ENCODE peak calls at places on chromosome 1, in six cellular contexts. One of them, this sample, is unnamed.

GRCh38 chr1:42777860-42778259 is 6.9 kb upstream of the TMEM269 start:
- DNase-seq in neural progenitor cell: peak
- DNase-seq in IMR-90: peak
- DNase-seq in mesenchymal stem cell: peak
- DNase-seq in endothelial cell of umbilical vein: peak
- DNase-seq in neuronal stem cell: peak
- DNase-seq in this sample: peak

GRCh38 chr1:93758842-93759515 is 77.3 kb upstream of the BCAR3 start:
- DNase-seq in neural progenitor cell: no peak
- DNase-seq in IMR-90: peak
- DNase-seq in mesenchymal stem cell: peak
- DNase-seq in endothelial cell of umbilical vein: peak
- DNase-seq in neuronal stem cell: no peak
- DNase-seq in this sample: peak

GRCh38 chr1:10339815-10340214 is 59.0 kb upstream of the PGD start:
- DNase-seq in neural progenitor cell: peak
- DNase-seq in IMR-90: peak
- DNase-seq in mesenchymal stem cell: peak
- DNase-seq in endothelial cell of umbilical vein: peak
- DNase-seq in neuronal stem cell: peak
- DNase-seq in this sample: peak

GRCh38 chr1:45246760-45247159 is 40.4 kb upstream of the ZSWIM5 start:
- DNase-seq in neural progenitor cell: no peak
- DNase-seq in IMR-90: peak
- DNase-seq in mesenchymal stem cell: peak
- DNase-seq in endothelial cell of umbilical vein: peak
- DNase-seq in neuronal stem cell: no peak
- DNase-seq in this sample: peak

GRCh38 chr1:81703736-81704463 is 96.8 kb upstream of the ADGRL2 start:
- DNase-seq in neural progenitor cell: peak
- DNase-seq in IMR-90: peak
- DNase-seq in mesenchymal stem cell: peak
- DNase-seq in endothelial cell of umbilical vein: peak
- DNase-seq in neuronal stem cell: no peak
- DNase-seq in this sample: peak

GRCh38 chr1:22739648-22740385 is 29.2 kb downstream of the EPHB2 start:
- DNase-seq in neural progenitor cell: no peak
- DNase-seq in IMR-90: peak
- DNase-seq in mesenchymal stem cell: peak
- DNase-seq in endothelial cell of umbilical vein: peak
- DNase-seq in neuronal stem cell: no peak
- DNase-seq in this sample: no peak

GRCh38 chr1:29956343-29957030 is 720.2 kb downstream of the PTPRU start:
- DNase-seq in neural progenitor cell: no peak
- DNase-seq in IMR-90: no peak
- DNase-seq in mesenchymal stem cell: no peak
- DNase-seq in endothelial cell of umbilical vein: no peak
- DNase-seq in neuronal stem cell: no peak
- DNase-seq in this sample: no peak

GRCh38 chr1:64356636-64357256 is 113.2 kb upstream of the CACHD1 start:
- DNase-seq in neural progenitor cell: peak
- DNase-seq in IMR-90: no peak
- DNase-seq in mesenchymal stem cell: no peak
- DNase-seq in endothelial cell of umbilical vein: no peak
- DNase-seq in neuronal stem cell: no peak
- DNase-seq in this sample: no peak

GRCh38 chr1:161166669-161167548 is 683 bp downstream of the PPOX start:
- DNase-seq in neural progenitor cell: peak
- DNase-seq in IMR-90: no peak
- DNase-seq in mesenchymal stem cell: peak
- DNase-seq in endothelial cell of umbilical vein: no peak
- DNase-seq in neuronal stem cell: no peak
- DNase-seq in this sample: no peak

GRCh38 chr1:234246638-234247116 is 126.6 kb upstream of the COA6 start:
- DNase-seq in neural progenitor cell: no peak
- DNase-seq in IMR-90: no peak
- DNase-seq in mesenchymal stem cell: no peak
- DNase-seq in endothelial cell of umbilical vein: no peak
- DNase-seq in neuronal stem cell: no peak
- DNase-seq in this sample: no peak

GRCh38 chr1:201266774-201267173 is 16.5 kb upstream of the PKP1 start:
- DNase-seq in neural progenitor cell: no peak
- DNase-seq in IMR-90: peak
- DNase-seq in mesenchymal stem cell: peak
- DNase-seq in endothelial cell of umbilical vein: no peak
- DNase-seq in neuronal stem cell: no peak
- DNase-seq in this sample: peak

GRCh38 chr1:198234511-198235251 is 77.9 kb downstream of the NEK7 start:
- DNase-seq in neural progenitor cell: peak
- DNase-seq in IMR-90: peak
- DNase-seq in mesenchymal stem cell: peak
- DNase-seq in endothelial cell of umbilical vein: peak
- DNase-seq in neuronal stem cell: no peak
- DNase-seq in this sample: peak

GRCh38 chr1:58401991-58402390 is 144.5 kb downstream of the OMA1 start:
- DNase-seq in neural progenitor cell: no peak
- DNase-seq in IMR-90: no peak
- DNase-seq in mesenchymal stem cell: no peak
- DNase-seq in endothelial cell of umbilical vein: peak
- DNase-seq in neuronal stem cell: no peak
- DNase-seq in this sample: no peak
- H3K9ac ChIP-seq in neural progenitor cell: no peak
- H3K9ac ChIP-seq in IMR-90: no peak
- H3K9ac ChIP-seq in mesenchymal stem cell: peak
- H3K9ac ChIP-seq in endothelial cell of umbilical vein: no peak
- H3K9ac ChIP-seq in neuronal stem cell: no peak
- H3K9ac ChIP-seq in this sample: no peak

DNA sequence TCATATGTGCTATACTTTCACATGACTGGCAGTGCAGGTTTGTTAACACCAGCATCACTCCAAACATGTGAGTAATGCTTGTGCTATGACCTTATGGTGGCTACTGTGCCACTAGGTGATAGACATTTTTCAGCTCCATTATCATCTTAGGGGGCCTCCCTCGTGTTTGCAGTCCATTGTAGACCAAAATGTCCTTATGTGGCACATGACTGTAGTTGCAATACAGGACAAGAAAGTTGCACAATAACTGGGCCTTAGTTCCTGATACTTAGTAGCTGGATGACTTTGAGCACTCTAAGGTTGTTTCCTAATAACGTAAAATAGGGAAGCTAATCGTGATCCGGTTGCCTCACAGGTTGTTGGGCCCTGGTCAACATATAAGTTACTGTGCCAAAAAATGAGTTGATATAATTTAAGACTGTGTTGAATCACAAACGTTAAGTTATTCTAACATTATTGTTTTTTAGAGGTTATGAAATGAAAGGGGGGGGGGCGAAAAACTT is 511 bp upstream of the SNX27 start:
- DNase-seq in neural progenitor cell: no peak
- DNase-seq in IMR-90: peak
- DNase-seq in mesenchymal stem cell: peak
- DNase-seq in endothelial cell of umbilical vein: no peak
- DNase-seq in neuronal stem cell: no peak
- DNase-seq in this sample: peak
- H3K9ac ChIP-seq in neural progenitor cell: no peak
- H3K9ac ChIP-seq in IMR-90: no peak
- H3K9ac ChIP-seq in mesenchymal stem cell: peak
- H3K9ac ChIP-seq in endothelial cell of umbilical vein: no peak
- H3K9ac ChIP-seq in neuronal stem cell: no peak
- H3K9ac ChIP-seq in this sample: no peak

DNA sequence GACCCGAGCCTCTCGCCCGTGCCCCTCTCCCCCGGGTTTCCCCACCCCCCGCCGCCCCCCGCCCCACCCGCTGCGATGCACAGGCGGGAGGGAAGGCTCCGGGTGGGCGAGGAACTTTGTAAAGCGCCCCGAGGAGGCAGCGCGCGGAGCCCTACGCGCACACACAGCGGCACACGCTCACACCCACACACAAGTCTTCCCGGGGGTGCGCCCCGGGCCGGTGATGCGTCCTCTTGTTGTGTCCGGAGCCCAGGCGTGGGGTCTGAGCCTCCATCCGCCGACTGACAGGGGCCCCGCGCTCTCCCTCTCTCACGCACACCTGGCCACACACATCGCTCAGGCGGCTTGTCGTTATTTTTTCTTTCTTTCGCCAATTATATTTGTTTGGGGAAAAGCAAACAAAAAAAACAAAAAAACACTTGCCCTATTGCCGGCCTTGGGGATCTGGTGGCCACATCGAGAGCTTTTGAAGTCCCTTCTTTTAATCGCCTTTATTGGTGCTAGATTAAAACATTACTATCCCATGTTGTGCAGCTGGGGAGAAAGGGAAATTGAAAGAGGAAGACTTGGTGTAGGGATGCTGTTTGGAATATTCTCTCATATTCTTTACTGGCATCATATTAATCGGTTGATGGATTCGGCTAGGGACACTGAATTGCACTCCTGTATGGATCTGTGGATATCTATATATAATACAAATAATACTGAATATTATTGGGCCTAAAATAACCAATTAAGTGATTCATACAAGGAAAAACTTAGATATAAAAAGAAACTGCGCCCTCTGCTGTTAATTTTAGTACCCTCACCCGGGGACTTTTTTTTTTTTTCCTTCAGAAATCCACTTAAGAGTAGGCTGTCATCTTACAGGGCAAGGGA is 891 bp downstream of the NTNG1 start:
- DNase-seq in neural progenitor cell: peak
- DNase-seq in IMR-90: peak
- DNase-seq in mesenchymal stem cell: peak
- DNase-seq in endothelial cell of umbilical vein: peak
- DNase-seq in neuronal stem cell: peak
- DNase-seq in this sample: peak
- H3K9ac ChIP-seq in neural progenitor cell: no peak
- H3K9ac ChIP-seq in IMR-90: no peak
- H3K9ac ChIP-seq in mesenchymal stem cell: peak
- H3K9ac ChIP-seq in endothelial cell of umbilical vein: no peak
- H3K9ac ChIP-seq in neuronal stem cell: peak
- H3K9ac ChIP-seq in this sample: peak

GRCh38 chr1:146051452-146051852 is 29.9 kb upstream of the HJV start:
- DNase-seq in neural progenitor cell: peak
- DNase-seq in IMR-90: no peak
- DNase-seq in mesenchymal stem cell: no peak
- DNase-seq in endothelial cell of umbilical vein: no peak
- DNase-seq in neuronal stem cell: no peak
- DNase-seq in this sample: no peak
- H3K9ac ChIP-seq in neural progenitor cell: no peak
- H3K9ac ChIP-seq in IMR-90: peak
- H3K9ac ChIP-seq in mesenchymal stem cell: peak
- H3K9ac ChIP-seq in endothelial cell of umbilical vein: no peak
- H3K9ac ChIP-seq in neuronal stem cell: no peak
- H3K9ac ChIP-seq in this sample: peak

GRCh38 chr1:148263128-148263905 is 111.2 kb upstream of the NBPF11 start:
- DNase-seq in neural progenitor cell: peak
- DNase-seq in IMR-90: peak
- DNase-seq in mesenchymal stem cell: peak
- DNase-seq in endothelial cell of umbilical vein: peak
- DNase-seq in neuronal stem cell: peak
- DNase-seq in this sample: peak
- H3K9ac ChIP-seq in neural progenitor cell: peak
- H3K9ac ChIP-seq in IMR-90: no peak
- H3K9ac ChIP-seq in mesenchymal stem cell: peak
- H3K9ac ChIP-seq in endothelial cell of umbilical vein: no peak
- H3K9ac ChIP-seq in neuronal stem cell: peak
- H3K9ac ChIP-seq in this sample: peak

GRCh38 chr1:175195281-175195680 is 2.7 kb upstream of the KIAA0040 start:
- DNase-seq in neural progenitor cell: no peak
- DNase-seq in IMR-90: no peak
- DNase-seq in mesenchymal stem cell: no peak
- DNase-seq in endothelial cell of umbilical vein: no peak
- DNase-seq in neuronal stem cell: no peak
- DNase-seq in this sample: no peak

GRCh38 chr1:175193339-175193950 is 869 bp upstream of the KIAA0040 start:
- DNase-seq in neural progenitor cell: no peak
- DNase-seq in IMR-90: no peak
- DNase-seq in mesenchymal stem cell: peak
- DNase-seq in endothelial cell of umbilical vein: peak
- DNase-seq in neuronal stem cell: no peak
- DNase-seq in this sample: peak

GRCh38 chr1:175191654-175192053 is 922 bp downstream of the KIAA0040 start:
- DNase-seq in neural progenitor cell: peak
- DNase-seq in IMR-90: no peak
- DNase-seq in mesenchymal stem cell: peak
- DNase-seq in endothelial cell of umbilical vein: peak
- DNase-seq in neuronal stem cell: no peak
- DNase-seq in this sample: no peak

GRCh38 chr1:175192111-175192629 is 406 bp downstream of the KIAA0040 start:
- DNase-seq in neural progenitor cell: peak
- DNase-seq in IMR-90: no peak
- DNase-seq in mesenchymal stem cell: peak
- DNase-seq in endothelial cell of umbilical vein: peak
- DNase-seq in neuronal stem cell: no peak
- DNase-seq in this sample: peak

GRCh38 chr1:175192630-175193338 is at the start of gene KIAA0040:
- DNase-seq in neural progenitor cell: peak
- DNase-seq in IMR-90: no peak
- DNase-seq in mesenchymal stem cell: peak
- DNase-seq in endothelial cell of umbilical vein: peak
- DNase-seq in neuronal stem cell: peak
- DNase-seq in this sample: peak
- H3K9ac ChIP-seq in neural progenitor cell: no peak
- H3K9ac ChIP-seq in IMR-90: no peak
- H3K9ac ChIP-seq in mesenchymal stem cell: peak
- H3K9ac ChIP-seq in endothelial cell of umbilical vein: peak
- H3K9ac ChIP-seq in neuronal stem cell: no peak
- H3K9ac ChIP-seq in this sample: peak

GRCh38 chr1:56436912-56437403 is 142.4 kb downstream of the PLPP3 start:
- DNase-seq in neural progenitor cell: peak
- DNase-seq in IMR-90: no peak
- DNase-seq in mesenchymal stem cell: no peak
- DNase-seq in endothelial cell of umbilical vein: no peak
- DNase-seq in neuronal stem cell: peak
- DNase-seq in this sample: no peak
- H3K9ac ChIP-seq in neural progenitor cell: no peak
- H3K9ac ChIP-seq in IMR-90: no peak
- H3K9ac ChIP-seq in mesenchymal stem cell: no peak
- H3K9ac ChIP-seq in endothelial cell of umbilical vein: no peak
- H3K9ac ChIP-seq in neuronal stem cell: no peak
- H3K9ac ChIP-seq in this sample: no peak

DNA sequence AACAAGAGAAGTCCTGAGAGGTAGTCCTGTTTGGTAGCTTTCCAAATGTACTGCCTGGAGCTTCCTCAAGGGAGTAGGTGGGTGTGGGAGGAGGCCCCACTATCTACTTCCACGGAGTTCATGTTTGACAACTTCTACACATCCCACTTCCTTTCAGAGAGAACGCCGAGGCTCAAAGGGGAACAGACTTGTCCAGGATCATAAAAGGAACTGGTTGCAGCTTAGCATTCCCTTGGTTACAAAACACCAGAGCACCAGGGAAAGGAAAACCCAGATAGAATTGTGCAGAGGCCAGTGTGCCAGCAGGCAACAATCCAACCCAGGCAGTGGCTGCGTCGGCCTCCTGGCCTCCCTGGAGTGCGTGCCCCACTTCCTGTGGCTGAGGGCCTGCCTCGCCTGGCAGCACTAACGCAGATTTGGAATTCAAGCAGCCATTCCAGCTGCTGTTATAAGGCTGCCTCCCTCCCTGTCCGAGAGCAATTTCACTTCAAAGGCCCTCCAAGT is 4.2 kb upstream of the RAP1GAP start:
- DNase-seq in neural progenitor cell: no peak
- DNase-seq in IMR-90: peak
- DNase-seq in mesenchymal stem cell: peak
- DNase-seq in endothelial cell of umbilical vein: peak
- DNase-seq in neuronal stem cell: no peak
- DNase-seq in this sample: peak
- H3K9ac ChIP-seq in neural progenitor cell: no peak
- H3K9ac ChIP-seq in IMR-90: no peak
- H3K9ac ChIP-seq in mesenchymal stem cell: peak
- H3K9ac ChIP-seq in endothelial cell of umbilical vein: no peak
- H3K9ac ChIP-seq in neuronal stem cell: no peak
- H3K9ac ChIP-seq in this sample: no peak

This sample was measured in PC-3.